ENCODE peak calls at places on chromosomes 13 and 19, in eight cellular contexts. G, L, Q, I, D, W, N and K are unnamed samples. For H3K4me1, the result is how much of the 10 kb centered on the place peaks cover.

GRCh38 chr13:26601669-26602068 is 44.2 kb downstream of the WASF3 start:
- DNase-seq in G (peak), L (no peak), Q (no peak), I (no peak), D (no peak), W (no peak), N (no peak), K (peak)

GRCh38 chr13:108266316-108266936 is 3.1 kb upstream of the TNFSF13B start:
- DNase-seq in G (peak), L (no peak), Q (no peak), I (no peak), D (no peak), W (no peak), N (no peak), K (no peak)

GRCh38 chr19:34851277-34851804 is 75.4 kb upstream of the ZNF30 start:
- DNase-seq in G (no peak), L (no peak), Q (no peak), I (no peak), D (no peak), W (no peak), N (no peak), K (no peak)

GRCh38 chr13:37636701-37637100 is 38.1 kb upstream of the POSTN start:
- DNase-seq in G (no peak), L (no peak), Q (no peak), I (no peak), D (no peak), W (no peak), N (no peak), K (no peak)

GRCh38 chr19:55172741-55173140 is 6.3 kb upstream of the DNAAF3 start:
- DNase-seq in G (no peak), L (no peak), Q (no peak), I (no peak), D (no peak), W (no peak), N (no peak), K (no peak)

GRCh38 chr13:67120872-67121531 is 109.1 kb downstream of the PCDH9 start:
- DNase-seq in G (no peak), L (no peak), Q (no peak), I (no peak), D (no peak), W (no peak), N (no peak), K (no peak)

GRCh38 chr19:45125975-45126493 is 33.1 kb downstream of the PPP1R37 start:
- DNase-seq in G (peak), L (peak), Q (peak), I (peak), D (peak), W (peak), N (peak), K (peak)

GRCh38 chr19:52722062-52723005 is 12.5 kb downstream of the ZNF611 start:
- DNase-seq in G (no peak), L (no peak), Q (no peak), I (no peak), D (no peak), W (no peak), N (no peak), K (no peak)

GRCh38 chr13:97003071-97003470 is 8.8 kb upstream of the OXGR1 start:
- DNase-seq in G (no peak), L (no peak), Q (no peak), I (no peak), D (no peak), W (no peak), N (no peak), K (no peak)

GRCh38 chr19:40266111-40266510 is 19.0 kb downstream of the AKT2 start:
- DNase-seq in G (no peak), L (no peak), Q (no peak), I (peak), D (no peak), W (peak), N (no peak), K (no peak)

GRCh38 chr19:33417751-33418150 is 44.2 kb downstream of the CEBPG start:
- DNase-seq in G (no peak), L (no peak), Q (no peak), I (no peak), D (no peak), W (no peak), N (no peak), K (no peak)

GRCh38 chr19:5302396-5302795 is 38.2 kb downstream of the PTPRS start:
- DNase-seq in G (no peak), L (no peak), Q (no peak), I (no peak), D (no peak), W (no peak), N (no peak), K (peak)

GRCh38 chr13:85665286-85665685 is 133.9 kb downstream of the SLITRK6 start:
- DNase-seq in G (peak), L (no peak), Q (no peak), I (no peak), D (no peak), W (no peak), N (no peak), K (peak)

GRCh38 chr13:113897966-113898365 is 34.1 kb upstream of the GAS6 start:
- DNase-seq in G (no peak), L (no peak), Q (no peak), I (no peak), D (no peak), W (no peak), N (no peak), K (no peak)

GRCh38 chr19:861099-861755 is 1.8 kb downstream of the CFD start:
- DNase-seq in G (no peak), L (no peak), Q (no peak), I (no peak), D (no peak), W (no peak), N (no peak), K (no peak)

GRCh38 chr19:4373601-4374441 is 26.5 kb downstream of the SH3GL1 start:
- DNase-seq in G (no peak), L (peak), Q (no peak), I (peak), D (no peak), W (no peak), N (no peak), K (no peak)

GRCh38 chr13:41293272-41293671 is 17.8 kb upstream of the NAA16 start:
- DNase-seq in G (no peak), L (no peak), Q (no peak), I (no peak), D (no peak), W (no peak), N (no peak), K (no peak)

GRCh38 chr13:80305737-80306136 is 35.2 kb downstream of the SPRY2 start:
- DNase-seq in G (peak), L (no peak), Q (no peak), I (no peak), D (no peak), W (no peak), N (no peak), K (no peak)

GRCh38 chr13:21106089-21106488 is 44.7 kb upstream of the LATS2 start:
- DNase-seq in G (no peak), L (no peak), Q (no peak), I (no peak), D (no peak), W (no peak), N (no peak), K (no peak)

GRCh38 chr13:32629313-32629712 is 43.1 kb downstream of the PDS5B start:
- DNase-seq in G (no peak), L (no peak), Q (no peak), I (no peak), D (no peak), W (no peak), N (no peak), K (no peak)

GRCh38 chr19:31639306-31639705 is 290.1 kb upstream of the TSHZ3 start:
- DNase-seq in G (no peak), L (no peak), Q (no peak), I (no peak), D (no peak), W (no peak), N (no peak), K (peak)

GRCh38 chr13:41942462-41943094 is 18.3 kb downstream of the VWA8 start:
- DNase-seq in G (peak), L (no peak), Q (no peak), I (no peak), D (no peak), W (no peak), N (no peak), K (no peak)

GRCh38 chr13:112174476-112175110 is 107.6 kb downstream of the SOX1 start:
- DNase-seq in G (no peak), L (no peak), Q (no peak), I (no peak), D (no peak), W (no peak), N (no peak), K (no peak)

GRCh38 chr13:89076622-89077021 is 1405.5 kb downstream of the SLITRK5 start:
- DNase-seq in G (no peak), L (no peak), Q (no peak), I (no peak), D (no peak), W (no peak), N (no peak), K (no peak)

GRCh38 chr19:10981496-10981895 is 20.7 kb downstream of the SMARCA4 start:
- DNase-seq in G (no peak), L (no peak), Q (no peak), I (no peak), D (no peak), W (no peak), N (no peak), K (no peak)

GRCh38 chr19:50570997-50571396 is 2.8 kb upstream of the LRRC4B start:
- DNase-seq in G (no peak), L (no peak), Q (no peak), I (no peak), D (no peak), W (no peak), N (no peak), K (no peak)

GRCh38 chr19:13849277-13849676 is 27.7 kb upstream of the NANOS3 start:
- DNase-seq in G (no peak), L (no peak), Q (no peak), I (no peak), D (no peak), W (no peak), N (no peak), K (no peak)

GRCh38 chr19:46718157-46718933 is 1.4 kb upstream of the PRKD2 start:
- DNase-seq in G (no peak), L (no peak), Q (peak), I (no peak), D (peak), W (no peak), N (peak), K (no peak)

GRCh38 chr13:52405369-52405766 is 604 bp downstream of the THSD1 start:
- DNase-seq in G (no peak), L (no peak), Q (no peak), I (no peak), D (no peak), W (no peak), N (no peak), K (peak)

GRCh38 chr13:52412128-52412527 is 6.2 kb upstream of the THSD1 start:
- DNase-seq in G (no peak), L (no peak), Q (no peak), I (no peak), D (no peak), W (no peak), N (no peak), K (no peak)

GRCh38 chr13:52405767-52406494 is at the start of gene THSD1:
- DNase-seq in G (peak), L (peak), Q (peak), I (peak), D (peak), W (peak), N (no peak), K (peak)

GRCh38 chr13:52411629-52412028 is 5.7 kb upstream of the THSD1 start:
- DNase-seq in G (no peak), L (no peak), Q (no peak), I (no peak), D (no peak), W (no peak), N (no peak), K (no peak)

GRCh38 chr13:52406629-52407028 is 657 bp upstream of the THSD1 start:
- DNase-seq in G (no peak), L (no peak), Q (no peak), I (no peak), D (no peak), W (no peak), N (no peak), K (no peak)
- H3K4me3 ChIP-seq in G (no peak), L (no peak), Q (no peak), I (peak), D (peak), W (no peak), N (no peak), K (peak)

DNA sequence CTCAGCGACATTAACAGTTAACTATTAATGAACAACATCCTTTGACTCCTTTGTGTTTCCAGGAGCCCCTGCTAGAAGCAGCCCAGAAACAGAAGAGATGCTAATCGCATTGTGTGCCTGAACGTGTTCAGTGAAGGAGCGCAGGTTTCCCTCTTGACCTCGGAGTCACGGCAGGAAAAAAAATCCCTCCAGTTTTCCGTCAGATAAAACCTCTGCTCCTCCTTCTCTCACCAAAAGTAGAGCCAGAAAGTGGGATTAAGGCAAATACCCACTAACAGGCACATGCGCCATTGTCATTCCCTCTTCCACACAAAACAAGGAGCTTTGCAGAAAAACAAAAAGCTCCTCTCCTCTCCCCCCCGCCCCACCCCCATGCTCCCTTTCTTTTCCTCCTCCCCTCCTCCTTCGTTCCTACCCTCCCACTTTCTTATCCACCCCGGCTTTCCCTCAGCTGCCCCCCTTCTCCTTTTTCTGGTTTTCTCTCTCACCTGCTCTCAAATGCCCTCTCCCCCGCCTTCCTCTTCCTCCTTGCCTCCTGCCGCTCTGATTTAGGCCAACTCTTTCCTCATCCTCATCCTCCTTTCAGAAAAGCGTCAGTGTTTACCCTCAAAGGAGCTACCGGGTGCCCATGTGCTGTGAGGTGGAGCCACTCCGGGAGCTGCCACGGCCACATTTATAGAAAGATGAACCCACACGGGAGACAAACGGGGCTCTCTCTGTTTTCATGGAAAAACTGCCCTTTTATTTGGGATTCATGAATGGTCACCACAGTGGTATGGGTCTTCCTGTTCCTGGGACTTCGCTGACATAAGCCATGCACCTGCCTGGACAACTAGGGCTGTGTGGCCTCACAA is 224.5 kb downstream of the ZIC5 start:
- DNase-seq in G (no peak), L (no peak), Q (no peak), I (no peak), D (no peak), W (no peak), N (no peak), K (no peak)
- H3K27ac ChIP-seq in G (no peak), L (no peak), Q (no peak), I (no peak), D (no peak), W (no peak), N (no peak), K (no peak)

DNA sequence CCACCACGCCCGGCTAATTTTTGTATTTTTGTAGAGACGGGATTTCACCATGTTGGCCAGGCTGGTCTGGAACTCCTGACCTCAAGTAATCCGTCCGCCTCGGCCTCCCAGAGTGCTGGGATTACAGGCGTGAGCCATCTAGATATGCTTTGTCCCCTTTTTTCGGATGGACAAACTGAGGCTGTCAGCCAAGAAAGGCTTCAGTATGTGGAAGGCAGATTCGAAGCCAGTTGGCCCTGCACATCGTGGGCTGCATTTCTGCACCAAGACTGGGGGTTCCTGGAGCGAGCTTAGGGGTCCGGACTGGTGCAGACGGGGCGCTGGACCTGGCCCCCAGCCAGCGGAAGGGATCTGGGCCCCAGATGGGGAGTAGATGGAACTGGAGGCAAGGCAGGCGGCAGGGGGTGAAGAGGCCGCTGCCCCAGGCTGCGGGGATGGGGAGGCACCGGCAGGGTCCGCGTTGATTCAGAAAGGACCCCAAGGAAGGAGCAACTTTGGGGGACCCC is 9.7 kb upstream of the JUND start:
- DNase-seq in G (no peak), L (peak), Q (no peak), I (no peak), D (no peak), W (no peak), N (no peak), K (peak)
- H3K4me1 ChIP-seq in G (under half), L (under half), Q (half or more), I (under half), D (under half), W (under half), N (under half), K (under half)

GRCh38 chr13:23626730-23627129 is 56.5 kb downstream of the TNFRSF19 start:
- DNase-seq in G (no peak), L (no peak), Q (no peak), I (no peak), D (no peak), W (peak), N (no peak), K (no peak)
- H3K4me3 ChIP-seq in G (no peak), L (no peak), Q (no peak), I (no peak), D (no peak), W (no peak), N (no peak), K (no peak)

GRCh38 chr19:48332662-48333466 is 7.5 kb downstream of the EMP3 start:
- DNase-seq in G (peak), L (peak), Q (peak), I (peak), D (peak), W (peak), N (peak), K (peak)

GRCh38 chr19:48332351-48332661 is 7.0 kb downstream of the EMP3 start:
- DNase-seq in G (no peak), L (no peak), Q (no peak), I (no peak), D (no peak), W (no peak), N (no peak), K (no peak)

GRCh38 chr19:48330012-48330681 is 4.8 kb downstream of the EMP3 start:
- DNase-seq in G (no peak), L (peak), Q (peak), I (peak), D (peak), W (peak), N (peak), K (no peak)

GRCh38 chr19:48329167-48329891 is 4.0 kb downstream of the EMP3 start:
- DNase-seq in G (peak), L (no peak), Q (peak), I (no peak), D (no peak), W (no peak), N (peak), K (no peak)

DNA sequence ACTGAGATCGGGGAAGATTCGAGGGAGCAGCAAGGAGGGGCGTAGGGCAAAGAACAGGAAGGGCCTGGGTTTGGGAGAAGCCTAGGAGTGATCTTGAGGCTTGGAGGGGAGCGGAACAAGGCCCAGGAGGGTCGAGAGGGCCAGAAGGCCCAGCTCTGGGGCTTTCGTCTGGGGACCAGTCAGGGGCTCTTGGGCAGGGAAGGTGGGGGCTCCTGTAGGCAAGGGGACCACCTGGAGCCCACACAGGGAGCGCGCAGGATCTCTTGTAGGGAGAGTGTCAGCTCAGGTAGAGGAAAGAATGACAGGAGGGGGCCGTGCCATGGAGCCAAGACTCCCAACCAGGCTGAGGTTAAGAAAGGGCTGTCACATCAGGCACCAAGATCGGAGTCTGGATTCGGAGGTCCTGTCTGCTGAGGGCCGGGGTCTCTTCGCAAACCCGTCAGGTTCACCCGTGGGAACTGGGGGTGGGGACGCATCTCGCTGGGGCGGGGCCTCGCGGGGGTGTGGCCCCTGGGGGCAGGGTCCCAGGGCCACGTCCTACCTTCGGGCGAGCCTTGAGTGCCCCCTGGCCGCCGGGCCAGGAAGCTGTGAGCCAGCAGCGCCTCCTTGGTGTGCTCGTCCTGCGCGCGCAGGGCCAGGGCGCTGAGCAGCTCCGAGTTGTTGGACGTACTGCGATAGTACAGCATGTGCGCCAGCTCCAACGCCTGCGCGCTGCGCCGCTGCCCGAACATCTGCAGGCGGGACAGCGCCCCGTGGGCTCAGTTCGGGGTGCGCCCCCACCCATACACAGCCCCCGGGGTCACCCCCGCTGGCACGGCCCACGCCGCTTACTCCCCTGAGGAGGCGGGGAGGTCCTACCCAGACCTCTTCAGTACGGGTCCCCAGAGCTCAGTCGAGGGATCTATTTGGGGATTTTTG is 8.4 kb downstream of the EMP3 start:
- DNase-seq in G (peak), L (peak), Q (peak), I (peak), D (peak), W (peak), N (peak), K (no peak)
- H3K27ac ChIP-seq in G (peak), L (peak), Q (peak), I (peak), D (peak), W (peak), N (peak), K (no peak)